ENCODE peak calls at places on chromosome 21, in four cellular contexts. One of them, this sample, is unnamed.

GRCh38 chr21:34524671-34525601 is 12.9 kb upstream of the KCNE1 start:
- DNase-seq in Caco-2: peak
- DNase-seq in hepatic stellate cell: peak
- DNase-seq in GM19239: no peak
- DNase-seq in this sample: no peak

GRCh38 chr21:42724226-42724920 is 71.0 kb downstream of the PDE9A start:
- DNase-seq in Caco-2: peak
- DNase-seq in GM19239: no peak
- DNase-seq in hepatic stellate cell: peak
- DNase-seq in this sample: no peak

GRCh38 chr21:16280731-16281130 is 550.9 kb downstream of the USP25 start:
- DNase-seq in GM19239: no peak
- DNase-seq in hepatic stellate cell: no peak
- DNase-seq in Caco-2: no peak
- DNase-seq in this sample: no peak

GRCh38 chr21:42777757-42778344 is 101.5 kb downstream of the WDR4 start:
- DNase-seq in hepatic stellate cell: no peak
- DNase-seq in Caco-2: no peak
- DNase-seq in GM19239: no peak
- DNase-seq in this sample: no peak

GRCh38 chr21:42835211-42835610 is 44.1 kb downstream of the WDR4 start:
- DNase-seq in hepatic stellate cell: no peak
- DNase-seq in GM19239: no peak
- DNase-seq in Caco-2: no peak
- DNase-seq in this sample: no peak

GRCh38 chr21:42653492-42654061 is at the start of gene PDE9A:
- DNase-seq in hepatic stellate cell: no peak
- DNase-seq in Caco-2: peak
- DNase-seq in GM19239: no peak
- DNase-seq in this sample: peak

GRCh38 chr21:18384771-18385170 is 18.8 kb downstream of the TMPRSS15 start:
- DNase-seq in GM19239: no peak
- DNase-seq in hepatic stellate cell: no peak
- DNase-seq in Caco-2: peak
- DNase-seq in this sample: no peak

GRCh38 chr21:43600642-43601397 is 58.5 kb downstream of the HSF2BP start:
- DNase-seq in hepatic stellate cell: peak
- DNase-seq in GM19239: no peak
- DNase-seq in Caco-2: no peak
- DNase-seq in this sample: no peak

GRCh38 chr21:29827647-29828046 is 112.1 kb downstream of the GRIK1 start:
- DNase-seq in hepatic stellate cell: no peak
- DNase-seq in GM19239: no peak
- DNase-seq in Caco-2: no peak
- DNase-seq in this sample: no peak

GRCh38 chr21:9008636-9009035 is 1512.7 kb upstream of the TPTE start:
- DNase-seq in GM19239: no peak
- DNase-seq in hepatic stellate cell: no peak
- DNase-seq in Caco-2: no peak
- DNase-seq in this sample: no peak

GRCh38 chr21:32278068-32278467 is 781 bp downstream of the MIS18A start:
- DNase-seq in Caco-2: peak
- DNase-seq in GM19239: no peak
- DNase-seq in hepatic stellate cell: no peak
- DNase-seq in this sample: no peak

GRCh38 chr21:45845790-45846130 is 135.8 kb upstream of the COL6A1 start:
- DNase-seq in Caco-2: no peak
- DNase-seq in hepatic stellate cell: no peak
- DNase-seq in GM19239: no peak
- DNase-seq in this sample: no peak

GRCh38 chr21:44377201-44377921 is 23.9 kb downstream of the TRPM2 start:
- DNase-seq in Caco-2: no peak
- DNase-seq in GM19239: no peak
- DNase-seq in hepatic stellate cell: no peak
- DNase-seq in this sample: no peak

GRCh38 chr21:25639922-25640670 is 1.0 kb downstream of the JAM2 start:
- DNase-seq in Caco-2: no peak
- DNase-seq in GM19239: no peak
- DNase-seq in hepatic stellate cell: no peak
- DNase-seq in this sample: no peak

GRCh38 chr21:45118099-45118498 is 43.7 kb downstream of the ADARB1 start:
- DNase-seq in GM19239: no peak
- DNase-seq in hepatic stellate cell: no peak
- DNase-seq in Caco-2: no peak
- DNase-seq in this sample: no peak

GRCh38 chr21:46100426-46100825 is 2.5 kb downstream of the COL6A2 start:
- DNase-seq in GM19239: no peak
- DNase-seq in Caco-2: no peak
- DNase-seq in hepatic stellate cell: peak
- DNase-seq in this sample: no peak

GRCh38 chr21:35274923-35275322 is 225.8 kb upstream of the RUNX1 start:
- DNase-seq in GM19239: no peak
- DNase-seq in Caco-2: no peak
- DNase-seq in hepatic stellate cell: no peak
- DNase-seq in this sample: no peak

GRCh38 chr21:45325206-45326168 is 37.8 kb upstream of the POFUT2 start:
- DNase-seq in hepatic stellate cell: no peak
- DNase-seq in GM19239: no peak
- DNase-seq in Caco-2: no peak
- DNase-seq in this sample: no peak

GRCh38 chr21:34762761-34763160 is 94.0 kb downstream of the CLIC6 start:
- DNase-seq in GM19239: no peak
- DNase-seq in Caco-2: no peak
- DNase-seq in hepatic stellate cell: peak
- DNase-seq in this sample: no peak

GRCh38 chr21:44871576-44872265 is 1.8 kb downstream of the PTTG1IP start:
- DNase-seq in hepatic stellate cell: peak
- DNase-seq in Caco-2: peak
- DNase-seq in GM19239: no peak
- DNase-seq in this sample: no peak

GRCh38 chr21:39051561-39051949 is 131.7 kb downstream of the PSMG1 start:
- DNase-seq in GM19239: no peak
- DNase-seq in Caco-2: no peak
- DNase-seq in hepatic stellate cell: peak
- DNase-seq in this sample: no peak

GRCh38 chr21:34204021-34204420 is 130.6 kb downstream of the MRPS6 start:
- DNase-seq in GM19239: no peak
- DNase-seq in hepatic stellate cell: no peak
- DNase-seq in Caco-2: no peak
- DNase-seq in this sample: no peak

GRCh38 chr21:46163375-46163774 is 8.0 kb upstream of the FTCD start:
- DNase-seq in hepatic stellate cell: no peak
- DNase-seq in Caco-2: no peak
- DNase-seq in GM19239: no peak
- DNase-seq in this sample: no peak

GRCh38 chr21:37642493-37642892 is 273.8 kb downstream of the KCNJ6 start:
- DNase-seq in Caco-2: peak
- DNase-seq in hepatic stellate cell: no peak
- DNase-seq in GM19239: no peak
- DNase-seq in this sample: no peak

GRCh38 chr21:42443876-42444744 is 40.4 kb downstream of the UBASH3A start:
- DNase-seq in GM19239: no peak
- DNase-seq in Caco-2: no peak
- DNase-seq in hepatic stellate cell: no peak
- DNase-seq in this sample: no peak

GRCh38 chr21:45971487-45972352 is 9.8 kb upstream of the COL6A1 start:
- DNase-seq in Caco-2: no peak
- DNase-seq in hepatic stellate cell: peak
- DNase-seq in GM19239: no peak
- DNase-seq in this sample: no peak

This sample was measured in activated T-helper 9 cell treated with anti-CD3 and anti-CD28 coated beads, Interleukin-2, amount 50 U/mL, for 16 hours.